ENCODE peak calls at places on chromosomes 5 and 9, in six cellular contexts. Q, C, I, M, H and X are unnamed samples.

GRCh38 chr9:26809795-26810194 is 82.8 kb downstream of the CAAP1 start:
- DNase-seq in Q (no peak), C (no peak), I (no peak), M (no peak), H (no peak), X (no peak)

GRCh38 chr5:92801921-92802320 is 779.1 kb downstream of the NR2F1-AS1 start:
- DNase-seq in Q (no peak), C (no peak), I (no peak), M (no peak), H (no peak), X (no peak)

GRCh38 chr5:14190194-14191164 is 47.3 kb downstream of the TRIO start:
- DNase-seq in Q (no peak), C (no peak), I (no peak), M (peak; percentile 95), H (no peak), X (no peak)

GRCh38 chr5:143957455-143957854 is 145.5 kb downstream of the HMHB1 start:
- DNase-seq in Q (no peak), C (no peak), I (no peak), M (no peak), H (no peak), X (no peak)

GRCh38 chr9:96461336-96461735 is 11.4 kb downstream of the HABP4 start:
- DNase-seq in Q (no peak), C (no peak), I (no peak), M (no peak), H (no peak), X (no peak)

GRCh38 chr5:134592141-134592746 is 40.4 kb downstream of the SAR1B start:
- DNase-seq in Q (no peak), C (no peak), I (peak; percentile 44), M (no peak), H (no peak), X (no peak)

GRCh38 chr9:110797611-110798010 is 129.0 kb downstream of the MUSK start:
- DNase-seq in Q (no peak), C (no peak), I (no peak), M (peak; percentile 81), H (no peak), X (no peak)

GRCh38 chr5:95928724-95929253 is 32.9 kb downstream of the ELL2 start:
- DNase-seq in Q (no peak), C (no peak), I (no peak), M (no peak), H (no peak), X (no peak)

GRCh38 chr9:93955356-93956182 is 414 bp upstream of the BARX1 start:
- DNase-seq in Q (no peak), C (no peak), I (no peak), M (no peak), H (no peak), X (no peak)

GRCh38 chr9:96071245-96072124 is 196.0 kb downstream of the ERCC6L2 start:
- DNase-seq in Q (peak; percentile 36), C (no peak), I (no peak), M (no peak), H (no peak), X (no peak)